ENCODE peak calls at places on chromosomes 3 and 15, in five cellular contexts. One of them, this sample, is unnamed.

GRCh38 chr3:38522002-38522401 is 25.9 kb downstream of the EXOG start:
- DNase-seq in HepG2: no peak
- DNase-seq in cardiac fibroblast: no peak
- DNase-seq in GM20000: no peak
- DNase-seq in AG04450: no peak
- DNase-seq in this sample: no peak

GRCh38 chr3:182789371-182789770 is 3.9 kb upstream of the ATP11B start:
- DNase-seq in HepG2: no peak
- DNase-seq in cardiac fibroblast: peak
- DNase-seq in GM20000: peak
- DNase-seq in AG04450: no peak
- DNase-seq in this sample: no peak

GRCh38 chr3:160134454-160134853 is 90.8 kb upstream of the C3orf80 start:
- DNase-seq in HepG2: no peak
- DNase-seq in cardiac fibroblast: no peak
- DNase-seq in GM20000: no peak
- DNase-seq in AG04450: no peak
- DNase-seq in this sample: no peak

GRCh38 chr15:69830425-69830824 is 267.3 kb downstream of the TLE3 start:
- DNase-seq in HepG2: no peak
- DNase-seq in cardiac fibroblast: no peak
- DNase-seq in GM20000: no peak
- DNase-seq in AG04450: no peak
- DNase-seq in this sample: no peak

GRCh38 chr15:80498652-80499051 is 94.5 kb downstream of the ARNT2 start:
- DNase-seq in HepG2: no peak
- DNase-seq in cardiac fibroblast: no peak
- DNase-seq in GM20000: no peak
- DNase-seq in AG04450: no peak
- DNase-seq in this sample: no peak

GRCh38 chr3:46469680-46470357 is 5.1 kb upstream of the LTF start:
- DNase-seq in HepG2: no peak
- DNase-seq in cardiac fibroblast: no peak
- DNase-seq in GM20000: no peak
- DNase-seq in AG04450: no peak
- DNase-seq in this sample: no peak

GRCh38 chr3:21551019-21551418 is 200.0 kb downstream of the ZNF385D start:
- DNase-seq in HepG2: peak
- DNase-seq in cardiac fibroblast: peak
- DNase-seq in GM20000: no peak
- DNase-seq in AG04450: no peak
- DNase-seq in this sample: no peak

GRCh38 chr3:183428140-183429023 is at the start of gene MCF2L2:
- DNase-seq in HepG2: no peak
- DNase-seq in cardiac fibroblast: peak
- DNase-seq in GM20000: peak
- DNase-seq in AG04450: no peak
- DNase-seq in this sample: peak

GRCh38 chr3:8554725-8555621 is 53.4 kb downstream of the LMCD1 start:
- DNase-seq in HepG2: no peak
- DNase-seq in cardiac fibroblast: peak
- DNase-seq in GM20000: no peak
- DNase-seq in AG04450: peak
- DNase-seq in this sample: no peak

GRCh38 chr15:79811406-79812405 is 85.1 kb downstream of the MTHFS start:
- DNase-seq in HepG2: no peak
- DNase-seq in cardiac fibroblast: peak
- DNase-seq in GM20000: no peak
- DNase-seq in AG04450: peak
- DNase-seq in this sample: no peak

GRCh38 chr15:62486041-62486440 is 321.0 kb upstream of the C2CD4B start:
- DNase-seq in HepG2: no peak
- DNase-seq in cardiac fibroblast: peak
- DNase-seq in GM20000: no peak
- DNase-seq in AG04450: no peak
- DNase-seq in this sample: no peak

GRCh38 chr3:123331651-123332050 is 117.2 kb downstream of the ADCY5 start:
- DNase-seq in HepG2: no peak
- DNase-seq in cardiac fibroblast: no peak
- DNase-seq in GM20000: no peak
- DNase-seq in AG04450: no peak
- DNase-seq in this sample: no peak

GRCh38 chr15:80770356-80770705 is 8.8 kb upstream of the CEMIP start:
- DNase-seq in HepG2: no peak
- DNase-seq in cardiac fibroblast: peak
- DNase-seq in GM20000: no peak
- DNase-seq in AG04450: no peak
- DNase-seq in this sample: no peak

GRCh38 chr15:79397264-79397663 is 34.9 kb upstream of the MINAR1 start:
- DNase-seq in HepG2: no peak
- DNase-seq in cardiac fibroblast: no peak
- DNase-seq in GM20000: no peak
- DNase-seq in AG04450: no peak
- DNase-seq in this sample: no peak

GRCh38 chr3:172600644-172601065 is 77.4 kb upstream of the TNFSF10 start:
- DNase-seq in HepG2: no peak
- DNase-seq in cardiac fibroblast: no peak
- DNase-seq in GM20000: no peak
- DNase-seq in AG04450: no peak
- DNase-seq in this sample: no peak

DNA sequence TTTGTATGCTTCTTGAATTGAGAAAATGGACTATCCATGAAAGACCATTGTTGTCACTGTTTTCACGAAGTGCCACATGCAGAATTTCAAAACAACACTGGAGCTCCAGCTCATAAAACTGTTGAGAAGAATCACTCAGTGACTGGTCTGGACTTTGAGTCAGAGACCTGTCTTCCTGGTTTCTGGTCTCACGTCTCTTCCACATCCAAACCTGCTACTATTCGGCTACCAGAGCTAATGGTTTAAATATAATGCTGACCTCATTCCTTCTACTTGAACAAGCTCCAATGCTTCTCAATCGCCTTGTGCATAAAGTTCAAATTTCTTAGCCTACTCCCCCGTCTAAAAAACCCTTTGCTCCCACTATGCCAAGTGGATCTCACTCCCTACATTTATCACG is 227.9 kb upstream of the NR2F2 start:
- DNase-seq in HepG2: no peak
- DNase-seq in cardiac fibroblast: no peak
- DNase-seq in GM20000: no peak
- DNase-seq in AG04450: no peak
- DNase-seq in this sample: no peak
- TF ChIP-seq CTCF in HepG2: no peak
- TF ChIP-seq CTCF in cardiac fibroblast: no peak
- TF ChIP-seq CTCF in GM20000: no peak
- TF ChIP-seq CTCF in AG04450: no peak
- TF ChIP-seq CTCF in this sample: no peak

DNA sequence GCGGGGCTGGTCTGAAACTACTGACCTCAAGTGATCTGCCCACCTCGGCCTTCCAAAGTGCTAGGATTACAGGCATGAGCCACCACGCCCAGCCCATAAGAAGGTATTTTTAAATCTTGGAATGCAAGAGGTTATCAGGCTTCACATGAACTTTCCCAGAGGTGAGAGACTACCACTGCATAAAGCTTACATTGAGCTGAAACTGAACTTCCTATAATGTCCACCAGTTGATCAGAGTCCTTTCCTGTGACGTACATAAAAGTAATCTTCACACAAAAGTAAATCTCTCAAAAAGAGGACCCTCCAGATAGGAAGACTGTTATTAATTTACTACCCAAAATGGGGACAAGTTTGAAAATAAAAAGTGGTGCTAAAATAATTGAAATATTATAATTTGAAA is 270.1 kb upstream of the UBE2E2 start:
- DNase-seq in HepG2: no peak
- DNase-seq in cardiac fibroblast: no peak
- DNase-seq in GM20000: no peak
- DNase-seq in AG04450: no peak
- DNase-seq in this sample: no peak
- TF ChIP-seq CTCF in HepG2: no peak
- TF ChIP-seq CTCF in cardiac fibroblast: no peak
- TF ChIP-seq CTCF in GM20000: no peak
- TF ChIP-seq CTCF in AG04450: no peak
- TF ChIP-seq CTCF in this sample: no peak

GRCh38 chr3:195896361-195897080 is 11.8 kb downstream of the TNK2 start:
- DNase-seq in HepG2: no peak
- DNase-seq in cardiac fibroblast: peak
- DNase-seq in GM20000: no peak
- DNase-seq in AG04450: no peak
- DNase-seq in this sample: no peak

GRCh38 chr3:195895900-195896360 is 12.4 kb downstream of the TNK2 start:
- DNase-seq in HepG2: no peak
- DNase-seq in cardiac fibroblast: peak
- DNase-seq in GM20000: peak
- DNase-seq in AG04450: no peak
- DNase-seq in this sample: peak

GRCh38 chr3:195897081-195897852 is 11.1 kb downstream of the TNK2 start:
- DNase-seq in HepG2: no peak
- DNase-seq in cardiac fibroblast: peak
- DNase-seq in GM20000: peak
- DNase-seq in AG04450: no peak
- DNase-seq in this sample: no peak

GRCh38 chr3:195899701-195900425 is 8.5 kb downstream of the TNK2 start:
- DNase-seq in HepG2: no peak
- DNase-seq in cardiac fibroblast: no peak
- DNase-seq in GM20000: peak
- DNase-seq in AG04450: no peak
- DNase-seq in this sample: no peak

DNA sequence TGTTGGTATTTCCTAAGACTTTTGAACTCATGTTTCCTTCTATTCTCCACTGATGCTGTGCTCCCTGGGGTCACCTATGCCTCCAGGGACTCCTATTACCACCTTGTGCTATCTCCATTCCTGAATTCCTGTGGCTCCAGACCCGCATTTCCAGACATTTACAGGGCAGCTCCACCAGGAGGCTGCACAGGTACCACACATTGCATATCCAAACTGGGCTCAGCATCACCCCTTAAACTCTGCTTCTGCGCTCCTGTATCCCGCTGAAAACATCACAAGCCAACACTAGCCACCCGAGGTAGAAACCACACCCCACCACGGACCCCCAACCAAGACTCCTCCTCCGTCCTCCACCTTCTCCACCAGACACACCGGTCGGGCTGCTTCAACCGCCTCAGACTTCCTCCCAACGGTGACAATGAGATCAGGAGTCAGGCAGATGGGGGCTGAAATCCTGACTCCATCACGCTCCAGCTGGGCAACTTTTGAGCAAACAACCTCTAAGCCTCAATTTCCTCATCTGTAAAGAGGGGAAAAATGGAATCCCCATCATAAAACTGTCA is 10.4 kb downstream of the TNK2 start:
- DNase-seq in HepG2: no peak
- DNase-seq in cardiac fibroblast: no peak
- DNase-seq in GM20000: peak
- DNase-seq in AG04450: no peak
- DNase-seq in this sample: no peak
- TF ChIP-seq CTCF in HepG2: peak
- TF ChIP-seq CTCF in cardiac fibroblast: no peak
- TF ChIP-seq CTCF in GM20000: no peak
- TF ChIP-seq CTCF in AG04450: peak
- TF ChIP-seq CTCF in this sample: no peak

GRCh38 chr15:82043130-82043673 is 2.6 kb downstream of the MEX3B start:
- DNase-seq in HepG2: no peak
- DNase-seq in cardiac fibroblast: no peak
- DNase-seq in GM20000: no peak
- DNase-seq in AG04450: no peak
- DNase-seq in this sample: peak
- TF ChIP-seq CTCF in HepG2: no peak
- TF ChIP-seq CTCF in cardiac fibroblast: no peak
- TF ChIP-seq CTCF in GM20000: no peak
- TF ChIP-seq CTCF in AG04450: peak
- TF ChIP-seq CTCF in this sample: no peak

DNA sequence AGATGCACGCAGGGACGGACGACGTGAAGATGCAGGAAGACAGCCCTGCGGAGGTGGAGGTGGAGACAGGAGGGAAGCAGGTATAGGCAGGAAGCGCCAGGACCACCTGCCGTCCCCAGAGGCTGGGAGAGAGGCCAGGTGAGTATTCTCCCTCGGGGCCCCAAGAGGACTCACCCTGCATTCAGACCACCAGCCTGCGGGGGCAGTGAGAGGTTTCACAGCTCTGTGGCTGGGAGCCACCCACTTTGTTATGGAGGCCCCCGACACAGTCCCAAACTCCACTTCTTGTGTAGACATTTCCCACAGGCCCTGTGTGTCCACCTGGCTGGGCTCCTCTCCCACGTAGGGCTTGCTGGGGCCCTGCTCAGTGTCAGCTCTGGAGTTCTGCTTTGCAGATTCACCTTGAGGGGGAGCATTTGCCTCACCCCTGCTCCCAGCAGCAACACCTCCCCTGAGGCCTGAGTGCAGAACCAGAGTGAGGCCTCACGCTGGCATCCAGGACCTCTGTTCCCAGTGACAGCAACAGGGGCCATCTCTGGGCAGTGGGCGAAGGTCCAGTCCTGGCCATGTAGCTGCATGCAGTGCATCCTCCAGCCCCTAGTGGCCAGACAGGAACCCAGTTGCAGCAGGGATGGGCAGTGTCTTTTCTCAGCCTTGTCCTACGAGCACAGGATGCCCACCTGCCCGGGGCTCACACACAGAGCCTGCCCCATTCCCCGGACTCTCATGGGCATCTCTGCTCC is 119.4 kb upstream of the IQSEC1 start:
- DNase-seq in HepG2: peak
- DNase-seq in cardiac fibroblast: no peak
- DNase-seq in GM20000: no peak
- DNase-seq in AG04450: no peak
- DNase-seq in this sample: no peak
- TF ChIP-seq CTCF in HepG2: peak
- TF ChIP-seq CTCF in cardiac fibroblast: peak
- TF ChIP-seq CTCF in GM20000: no peak
- TF ChIP-seq CTCF in AG04450: peak
- TF ChIP-seq CTCF in this sample: no peak

GRCh38 chr3:169771651-169772529 is 1.3 kb upstream of the MYNN start:
- DNase-seq in HepG2: peak
- DNase-seq in cardiac fibroblast: peak
- DNase-seq in GM20000: no peak
- DNase-seq in AG04450: peak
- DNase-seq in this sample: peak
- TF ChIP-seq CTCF in HepG2: no peak
- TF ChIP-seq CTCF in cardiac fibroblast: no peak
- TF ChIP-seq CTCF in GM20000: no peak
- TF ChIP-seq CTCF in AG04450: no peak
- TF ChIP-seq CTCF in this sample: no peak

This sample was measured in GM13977.